ENCODE peak calls at places on chromosomes 7 and 10, in seven cellular contexts. V, E, W, C, Z, I and T are unnamed samples.
A peak's percentile ranks its signal among the peaks of the same experiment; 100 is the strongest.

GRCh38 chr10:32205666-32206065 is 141.3 kb downstream of the EPC1 start:
- DNase-seq in V (no peak), E (no peak), I (no peak), C (no peak), W (no peak), Z (peak; percentile 79), T (no peak)

GRCh38 chr10:3010819-3011422 is 56.4 kb upstream of the PFKP start:
- DNase-seq in W (no peak), E (peak; percentile 21), C (no peak), Z (peak; percentile 23), V (no peak), I (no peak), T (no peak)

GRCh38 chr7:66100408-66101050 is 14.1 kb upstream of the CRCP start:
- DNase-seq in W (no peak), V (no peak), Z (no peak), C (no peak), I (no peak), E (no peak), T (no peak)

GRCh38 chr7:76232698-76233097 is 31.0 kb downstream of the SRRM3 start:
- DNase-seq in V (no peak), E (no peak), W (peak; percentile 24), Z (no peak), C (no peak), I (no peak), T (no peak)

GRCh38 chr10:113087082-113088029 is 137.3 kb downstream of the TCF7L2 start:
- DNase-seq in V (peak; percentile 17), I (peak; percentile 99), Z (peak; percentile 100), W (no peak), E (peak; percentile 100), C (peak; percentile 55), T (peak; percentile 100)

GRCh38 chr10:3486346-3487065 is 298.5 kb downstream of the KLF6 start:
- DNase-seq in Z (peak; percentile 72), W (peak; percentile 22), V (no peak), E (peak; percentile 36), I (no peak), C (no peak), T (peak; percentile 43)

GRCh38 chr10:79046326-79046725 is 22.4 kb upstream of the ZMIZ1 start:
- DNase-seq in E (no peak), C (no peak), I (no peak), W (no peak), Z (no peak), V (no peak), T (no peak)

GRCh38 chr7:33873981-33874750 is 31.2 kb upstream of the BMPER start:
- DNase-seq in W (no peak), V (no peak), Z (peak; percentile 86), C (no peak), E (peak; percentile 93), I (peak; percentile 68), T (peak; percentile 53)

GRCh38 chr10:29736325-29737208 is 101.8 kb upstream of the SVIL start:
- DNase-seq in E (no peak), Z (peak; percentile 67), I (no peak), W (peak; percentile 33), V (peak; percentile 17), C (no peak), T (peak; percentile 53)

GRCh38 chr10:101780187-101780817 is 2.9 kb downstream of the NPM3 start:
- DNase-seq in E (no peak), I (no peak), C (no peak), Z (no peak), W (no peak), V (no peak), T (no peak)

GRCh38 chr10:118978316-118978997 is 51.1 kb upstream of the NANOS1 start:
- DNase-seq in W (no peak), C (no peak), V (no peak), E (no peak), Z (no peak), I (no peak), T (no peak)

GRCh38 chr10:86535057-86535882 is 13.7 kb upstream of the WAPL start:
- DNase-seq in Z (peak; percentile 23), I (no peak), C (peak; percentile 31), V (no peak), E (peak; percentile 42), W (no peak), T (no peak)

GRCh38 chr7:44187636-44188416 is 1.4 kb downstream of the GCK start:
- DNase-seq in C (no peak), I (no peak), Z (no peak), E (no peak), W (no peak), V (no peak), T (no peak)

GRCh38 chr10:77600640-77601039 is 37.0 kb downstream of the KCNMA1 start:
- DNase-seq in I (no peak), Z (no peak), V (no peak), E (no peak), C (no peak), W (no peak), T (no peak)

GRCh38 chr7:159032310-159032709 is 112.4 kb downstream of the VIPR2 start:
- DNase-seq in Z (no peak), E (no peak), C (peak; percentile 7), W (no peak), V (no peak), I (no peak), T (no peak)

GRCh38 chr7:137001041-137001440 is 132.6 kb downstream of the CHRM2 start:
- DNase-seq in V (no peak), E (no peak), Z (peak; percentile 35), I (no peak), C (no peak), W (no peak), T (peak; percentile 58)

GRCh38 chr10:48504141-48504885 is 100.6 kb downstream of the ARHGAP22 start:
- DNase-seq in C (no peak), E (no peak), I (no peak), W (peak; percentile 8), V (no peak), Z (no peak), T (no peak)

GRCh38 chr7:102916881-102917280 is 4.1 kb downstream of the LRRC17 start:
- DNase-seq in W (no peak), C (no peak), I (no peak), Z (peak; percentile 82), V (no peak), E (peak; percentile 41), T (peak; percentile 70)
- H3K4me3 ChIP-seq in W (no peak overlapping the region), C (no peak overlapping the region), I (no peak overlapping the region), Z (no peak overlapping the region), V (no peak overlapping the region), E (no peak overlapping the region), T (no peak overlapping the region)

GRCh38 chr7:73971315-73971700 is 56.7 kb upstream of the ELN start:
- DNase-seq in Z (no peak), V (no peak), E (no peak), I (no peak), W (no peak), C (no peak), T (no peak)

GRCh38 chr7:73970801-73971229 is 57.2 kb upstream of the ELN start:
- DNase-seq in C (no peak), E (no peak), I (no peak), Z (no peak), W (no peak), V (no peak), T (no peak)

GRCh38 chr7:73972614-73973013 is 55.4 kb upstream of the ELN start:
- DNase-seq in E (no peak), V (no peak), Z (no peak), W (no peak), C (no peak), I (no peak), T (no peak)

GRCh38 chr7:73973091-73973490 is 54.9 kb upstream of the ELN start:
- DNase-seq in Z (no peak), V (no peak), W (no peak), C (no peak), I (no peak), E (no peak), T (no peak)

DNA sequence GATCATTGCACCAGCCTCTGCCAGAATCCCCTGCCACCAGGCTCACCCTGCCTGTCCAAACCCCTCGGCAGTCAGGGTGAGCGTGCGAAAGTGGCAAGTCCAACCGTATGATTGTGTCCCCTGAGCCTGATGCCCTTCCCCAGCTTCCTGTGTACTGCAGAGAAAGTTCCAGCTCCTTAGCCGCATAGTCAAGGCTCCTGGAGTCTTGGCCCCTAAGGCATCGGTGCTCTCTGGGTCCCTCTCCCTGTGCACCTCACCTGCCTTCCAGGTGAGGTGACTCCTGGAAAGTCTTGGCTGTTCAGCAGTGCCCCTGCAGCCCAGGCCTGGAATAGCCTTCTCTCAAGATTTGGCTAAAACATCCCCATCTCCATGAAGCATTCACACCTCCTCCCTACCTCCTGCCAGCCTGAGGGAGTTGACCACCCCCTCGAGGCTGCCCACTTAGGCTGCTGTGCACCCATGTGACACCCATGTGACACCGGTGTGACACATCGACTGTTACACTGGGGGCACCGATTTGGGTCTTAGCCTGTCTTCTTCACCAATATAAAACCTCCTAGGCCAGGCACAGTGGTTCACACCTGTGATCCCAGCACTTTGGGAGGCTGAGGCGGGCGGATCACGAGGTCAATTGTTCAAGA is 56.2 kb upstream of the ELN start:
- DNase-seq in W (no peak), E (no peak), I (no peak), V (no peak), Z (no peak), C (no peak), T (no peak)
- TF ChIP-seq CTCF in W (peak; percentile 45), E (no peak), I (peak; percentile 9), V (no peak), Z (no peak), C (no peak), T (peak; percentile 37)

DNA sequence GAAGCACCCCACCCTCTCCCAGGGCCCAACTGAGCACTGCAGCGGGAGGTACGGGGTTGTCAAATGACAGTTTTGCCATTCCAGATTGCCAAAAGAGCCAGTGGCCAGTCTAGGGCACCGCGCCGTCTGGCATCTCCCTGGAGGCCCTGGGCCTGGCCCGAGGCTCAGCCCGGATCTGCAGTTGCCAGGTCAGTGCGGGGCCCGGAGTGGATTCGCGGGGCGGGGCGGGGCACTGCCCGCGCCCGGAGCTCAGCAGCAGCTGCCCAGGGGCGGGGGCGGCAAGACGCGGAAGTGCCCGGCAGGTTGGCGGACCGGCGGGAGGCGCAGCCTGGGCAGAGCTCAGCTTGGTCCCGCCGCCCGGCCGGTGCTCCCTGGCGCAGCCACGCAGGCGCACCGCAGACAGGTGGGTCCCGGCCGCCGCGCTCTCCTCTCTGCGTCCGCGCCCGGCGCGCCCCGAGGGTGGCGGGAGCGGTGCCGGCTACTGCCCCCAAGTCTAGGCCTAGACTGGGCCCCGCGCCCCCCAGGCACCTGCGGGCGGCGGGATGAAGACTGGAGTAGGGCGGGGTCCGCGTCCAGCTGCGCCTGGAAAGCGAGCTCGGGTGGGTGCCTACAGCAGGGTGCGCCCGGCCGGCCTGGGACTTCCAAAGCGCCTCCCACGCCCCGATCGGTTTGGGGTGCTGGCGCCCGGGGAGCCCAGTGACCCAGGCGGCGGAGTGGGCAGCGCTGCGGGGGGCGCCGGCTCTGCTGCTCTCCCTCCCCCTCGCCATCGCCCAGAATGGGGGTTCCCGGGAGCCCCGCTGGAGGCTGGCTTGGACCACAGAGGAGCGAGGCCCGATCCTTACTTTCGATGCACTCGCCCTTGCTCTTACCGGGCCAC is at the start of gene IRF5:
- DNase-seq in Z (no peak), I (no peak), W (peak; percentile 41), C (no peak), E (no peak), V (peak; percentile 42), T (no peak)
- H3K4me3 ChIP-seq in Z (peak within 1 kb of the TSS; percentile 39), I (peak within 1 kb of the TSS; percentile 47), W (peak within 1 kb of the TSS; percentile 59), C (peak within 1 kb of the TSS; percentile 60), E (peak within 1 kb of the TSS; percentile 17), V (peak within 1 kb of the TSS; percentile 68), T (peak within 1 kb of the TSS; percentile 36)

DNA sequence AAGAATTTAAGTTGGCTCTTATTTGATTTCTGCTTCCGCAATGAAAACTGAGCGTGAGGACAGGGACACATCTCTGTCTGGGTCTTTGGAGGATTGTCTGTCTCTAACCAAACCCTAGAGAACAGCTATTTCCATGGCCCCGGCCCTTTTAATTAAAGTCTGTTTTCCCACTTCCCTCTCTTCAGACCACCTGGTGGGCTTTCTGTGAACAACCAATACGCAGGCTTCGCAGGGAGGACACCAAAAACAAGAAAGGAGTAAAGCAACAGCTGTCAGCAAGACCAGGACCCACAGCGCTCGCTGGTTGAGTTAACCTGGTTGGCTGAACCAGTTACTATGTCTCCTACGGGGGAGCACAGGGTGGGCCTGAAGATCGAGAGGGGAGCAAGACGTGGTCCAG is 217.1 kb upstream of the FRMD4A start:
- DNase-seq in Z (no peak), I (no peak), E (no peak), C (no peak), V (no peak), W (no peak), T (no peak)
- TF ChIP-seq CTCF in Z (no peak), I (peak; percentile 9), E (no peak), C (no peak), V (no peak), W (no peak), T (no peak)